ENCODE peak calls at places on chromosomes 12 and 14, in four cellular contexts. One of them, this sample, is unnamed.
A peak's percentile ranks its signal among the peaks of the same experiment; 100 is the strongest.

GRCh38 chr12:48482198-48482597 is at the start of gene C12orf54:
- DNase-seq in fibroblast of lung: no peak
- DNase-seq in esophagus squamous epithelium: no peak
- DNase-seq in brain microvascular endothelial cell: no peak
- DNase-seq in this sample: no peak

GRCh38 chr14:62118461-62118860 is 356.2 kb downstream of the SNAPC1 start:
- DNase-seq in esophagus squamous epithelium: no peak
- DNase-seq in brain microvascular endothelial cell: no peak
- DNase-seq in fibroblast of lung: no peak
- DNase-seq in this sample: no peak

GRCh38 chr14:103697601-103698379 is 17.5 kb downstream of the XRCC3 start:
- DNase-seq in fibroblast of lung: no peak
- DNase-seq in brain microvascular endothelial cell: no peak
- DNase-seq in esophagus squamous epithelium: no peak
- DNase-seq in this sample: no peak

GRCh38 chr12:105420046-105420445 is 89.6 kb downstream of the C12orf75 start:
- DNase-seq in brain microvascular endothelial cell: no peak
- DNase-seq in esophagus squamous epithelium: no peak
- DNase-seq in fibroblast of lung: no peak
- DNase-seq in this sample: no peak

GRCh38 chr14:91872517-91873470 is 5.5 kb upstream of the TC2N start:
- DNase-seq in brain microvascular endothelial cell: no peak
- DNase-seq in fibroblast of lung: peak; percentile 45
- DNase-seq in esophagus squamous epithelium: no peak
- DNase-seq in this sample: peak; percentile 78

GRCh38 chr14:101862177-101862576 is 100.7 kb downstream of the PPP2R5C start:
- DNase-seq in brain microvascular endothelial cell: no peak
- DNase-seq in esophagus squamous epithelium: no peak
- DNase-seq in fibroblast of lung: peak; percentile 88
- DNase-seq in this sample: peak; percentile 24

GRCh38 chr14:103056322-103057027 is 874 bp downstream of the CDC42BPB start:
- DNase-seq in esophagus squamous epithelium: no peak
- DNase-seq in fibroblast of lung: peak; percentile 64
- DNase-seq in brain microvascular endothelial cell: peak; percentile 61
- DNase-seq in this sample: peak; percentile 66

GRCh38 chr12:38053113-38053512 is 263.5 kb upstream of the ALG10B start:
- DNase-seq in esophagus squamous epithelium: no peak
- DNase-seq in brain microvascular endothelial cell: no peak
- DNase-seq in fibroblast of lung: no peak
- DNase-seq in this sample: no peak

GRCh38 chr12:25040593-25040992 is 91.7 kb upstream of the BCAT1 start:
- DNase-seq in brain microvascular endothelial cell: no peak
- DNase-seq in esophagus squamous epithelium: no peak
- DNase-seq in fibroblast of lung: no peak
- DNase-seq in this sample: no peak

GRCh38 chr12:118375348-118375747 is 1.0 kb upstream of the SUDS3 start:
- DNase-seq in esophagus squamous epithelium: no peak
- DNase-seq in brain microvascular endothelial cell: no peak
- DNase-seq in fibroblast of lung: no peak
- DNase-seq in this sample: peak; percentile 39

GRCh38 chr12:118373628-118374027 is 921 bp upstream of the TAOK3 start:
- DNase-seq in fibroblast of lung: no peak
- DNase-seq in esophagus squamous epithelium: no peak
- DNase-seq in brain microvascular endothelial cell: no peak
- DNase-seq in this sample: no peak

GRCh38 chr12:118376089-118377004 is at the start of gene SUDS3:
- DNase-seq in brain microvascular endothelial cell: peak; percentile 75
- DNase-seq in esophagus squamous epithelium: peak; percentile 59
- DNase-seq in fibroblast of lung: peak; percentile 54
- DNase-seq in this sample: peak; percentile 64

GRCh38 chr12:118374126-118374725 is 1.5 kb upstream of the TAOK3 start:
- DNase-seq in esophagus squamous epithelium: no peak
- DNase-seq in brain microvascular endothelial cell: no peak
- DNase-seq in fibroblast of lung: no peak
- DNase-seq in this sample: no peak

DNA sequence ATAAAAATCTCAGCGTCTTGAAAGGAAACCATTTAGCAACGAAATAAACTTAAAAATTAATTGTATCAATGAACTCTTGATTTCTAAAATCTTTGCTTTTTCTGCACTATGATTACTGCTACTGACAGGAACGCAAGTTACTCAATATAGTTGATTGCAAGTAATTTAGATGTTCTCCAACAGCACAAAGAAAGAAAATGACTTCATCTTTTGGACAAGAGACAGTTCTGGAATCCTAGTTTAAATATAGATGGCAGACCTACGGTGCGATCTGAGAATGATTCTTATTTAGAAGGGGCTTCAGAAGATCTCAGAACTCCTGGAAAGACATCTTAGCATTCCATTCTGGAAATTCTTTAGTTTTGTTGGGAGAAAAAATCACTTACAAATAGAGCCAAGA is 1.4 kb upstream of the SUDS3 start:
- DNase-seq in brain microvascular endothelial cell: no peak
- DNase-seq in esophagus squamous epithelium: no peak
- DNase-seq in fibroblast of lung: peak; percentile 20
- DNase-seq in this sample: peak; percentile 68
- H3K4me3 ChIP-seq in brain microvascular endothelial cell: no peak overlapping the region
- H3K4me3 ChIP-seq in esophagus squamous epithelium: no peak overlapping the region
- H3K4me3 ChIP-seq in fibroblast of lung: no peak overlapping the region
- H3K4me3 ChIP-seq in this sample: peak overlapping the region; percentile 90

GRCh38 chr14:71056168-71056567 is 148.9 kb downstream of the PCNX1 start:
- DNase-seq in fibroblast of lung: no peak
- DNase-seq in esophagus squamous epithelium: no peak
- DNase-seq in brain microvascular endothelial cell: no peak
- DNase-seq in this sample: no peak
- TF ChIP-seq CTCF in fibroblast of lung: no peak
- TF ChIP-seq CTCF in esophagus squamous epithelium: no peak
- TF ChIP-seq CTCF in brain microvascular endothelial cell: no peak
- TF ChIP-seq CTCF in this sample: no peak

DNA sequence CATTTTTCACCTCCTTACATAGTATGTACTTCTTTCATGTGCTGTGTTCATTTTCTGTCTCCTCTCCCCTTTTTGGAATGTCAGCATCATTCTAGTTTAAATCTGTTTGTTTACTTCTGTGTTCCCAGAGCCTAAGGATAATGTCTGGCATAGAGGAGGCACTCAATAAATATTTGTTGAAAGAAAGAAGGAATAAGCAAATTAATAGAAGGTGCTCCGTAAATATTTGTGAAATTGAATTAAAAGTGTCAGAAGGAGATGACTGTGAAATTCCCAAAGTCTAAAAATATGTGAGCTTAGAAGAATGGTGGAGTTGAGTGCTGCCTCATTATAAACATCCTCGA is 3.3 kb upstream of the CDKN1B start:
- DNase-seq in esophagus squamous epithelium: no peak
- DNase-seq in brain microvascular endothelial cell: no peak
- DNase-seq in fibroblast of lung: no peak
- DNase-seq in this sample: no peak
- H3K4me3 ChIP-seq in esophagus squamous epithelium: peak overlapping the region; percentile 21
- H3K4me3 ChIP-seq in brain microvascular endothelial cell: peak overlapping the region; percentile 44
- H3K4me3 ChIP-seq in fibroblast of lung: no peak overlapping the region
- H3K4me3 ChIP-seq in this sample: peak overlapping the region; percentile 22

GRCh38 chr12:14656846-14657245 is 39.6 kb downstream of the GUCY2C start:
- DNase-seq in fibroblast of lung: no peak
- DNase-seq in esophagus squamous epithelium: no peak
- DNase-seq in brain microvascular endothelial cell: no peak
- DNase-seq in this sample: no peak
- TF ChIP-seq CTCF in fibroblast of lung: no peak
- TF ChIP-seq CTCF in esophagus squamous epithelium: no peak
- TF ChIP-seq CTCF in brain microvascular endothelial cell: no peak
- TF ChIP-seq CTCF in this sample: no peak

GRCh38 chr12:15910864-15911696 is at the start of gene DERA:
- DNase-seq in fibroblast of lung: peak; percentile 74
- DNase-seq in esophagus squamous epithelium: no peak
- DNase-seq in brain microvascular endothelial cell: peak; percentile 43
- DNase-seq in this sample: peak; percentile 93

DNA sequence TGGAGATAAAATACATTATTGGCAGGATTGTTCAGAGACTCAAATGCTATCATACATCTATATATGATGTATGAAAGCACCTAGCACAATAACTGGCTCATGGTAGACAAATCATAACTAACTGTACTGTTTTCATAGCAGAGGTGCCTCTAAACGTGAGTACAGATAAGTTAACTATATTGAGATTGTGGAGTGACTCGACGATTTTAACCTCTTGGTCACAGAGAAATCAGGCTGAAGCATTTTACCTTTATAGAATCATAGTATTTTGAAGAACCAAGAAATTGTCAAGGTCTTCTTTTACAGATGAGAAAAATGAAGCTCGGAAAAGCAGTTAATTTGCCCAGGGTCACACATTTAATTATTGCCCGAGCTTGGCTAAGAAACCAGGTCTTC is 666 bp upstream of the DERA start:
- DNase-seq in brain microvascular endothelial cell: no peak
- DNase-seq in fibroblast of lung: no peak
- DNase-seq in esophagus squamous epithelium: no peak
- DNase-seq in this sample: no peak
- H3K4me3 ChIP-seq in brain microvascular endothelial cell: no peak overlapping the region
- H3K4me3 ChIP-seq in fibroblast of lung: no peak overlapping the region
- H3K4me3 ChIP-seq in esophagus squamous epithelium: no peak overlapping the region
- H3K4me3 ChIP-seq in this sample: no peak overlapping the region

DNA sequence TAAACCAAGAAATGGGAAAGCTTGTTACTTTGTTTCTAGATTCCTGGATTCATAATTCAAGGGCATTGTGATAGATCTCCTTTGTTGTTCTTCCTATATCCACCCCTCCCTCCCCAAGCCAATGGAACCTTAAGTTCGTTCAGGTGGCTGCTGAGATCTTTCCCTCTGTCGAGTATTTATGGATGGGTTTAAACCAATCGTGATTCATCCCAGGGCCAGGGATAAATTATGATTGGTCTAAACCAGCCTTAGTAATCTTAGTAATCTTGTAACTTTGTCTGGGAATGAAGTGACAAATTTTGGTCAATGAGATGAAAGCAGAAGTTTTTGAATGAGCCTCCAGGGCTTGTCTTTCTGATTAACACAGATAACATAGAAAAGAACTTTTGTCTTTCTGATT is 56.1 kb upstream of the PCED1B start:
- DNase-seq in brain microvascular endothelial cell: no peak
- DNase-seq in fibroblast of lung: no peak
- DNase-seq in esophagus squamous epithelium: no peak
- DNase-seq in this sample: no peak
- TF ChIP-seq CTCF in brain microvascular endothelial cell: no peak
- TF ChIP-seq CTCF in fibroblast of lung: no peak
- TF ChIP-seq CTCF in esophagus squamous epithelium: no peak
- TF ChIP-seq CTCF in this sample: no peak

GRCh38 chr12:66191547-66192126 is 2.6 kb downstream of the IRAK3 start:
- DNase-seq in fibroblast of lung: no peak
- DNase-seq in esophagus squamous epithelium: no peak
- DNase-seq in brain microvascular endothelial cell: no peak
- DNase-seq in this sample: no peak

GRCh38 chr12:66188584-66189475 is at the start of gene IRAK3:
- DNase-seq in brain microvascular endothelial cell: no peak
- DNase-seq in fibroblast of lung: peak; percentile 37
- DNase-seq in esophagus squamous epithelium: peak; percentile 13
- DNase-seq in this sample: peak; percentile 59

GRCh38 chr12:66187822-66188221 is 1.2 kb upstream of the IRAK3 start:
- DNase-seq in fibroblast of lung: no peak
- DNase-seq in esophagus squamous epithelium: no peak
- DNase-seq in brain microvascular endothelial cell: no peak
- DNase-seq in this sample: no peak

GRCh38 chr12:66189476-66189823 is 436 bp downstream of the IRAK3 start:
- DNase-seq in brain microvascular endothelial cell: no peak
- DNase-seq in fibroblast of lung: no peak
- DNase-seq in esophagus squamous epithelium: no peak
- DNase-seq in this sample: peak; percentile 9

DNA sequence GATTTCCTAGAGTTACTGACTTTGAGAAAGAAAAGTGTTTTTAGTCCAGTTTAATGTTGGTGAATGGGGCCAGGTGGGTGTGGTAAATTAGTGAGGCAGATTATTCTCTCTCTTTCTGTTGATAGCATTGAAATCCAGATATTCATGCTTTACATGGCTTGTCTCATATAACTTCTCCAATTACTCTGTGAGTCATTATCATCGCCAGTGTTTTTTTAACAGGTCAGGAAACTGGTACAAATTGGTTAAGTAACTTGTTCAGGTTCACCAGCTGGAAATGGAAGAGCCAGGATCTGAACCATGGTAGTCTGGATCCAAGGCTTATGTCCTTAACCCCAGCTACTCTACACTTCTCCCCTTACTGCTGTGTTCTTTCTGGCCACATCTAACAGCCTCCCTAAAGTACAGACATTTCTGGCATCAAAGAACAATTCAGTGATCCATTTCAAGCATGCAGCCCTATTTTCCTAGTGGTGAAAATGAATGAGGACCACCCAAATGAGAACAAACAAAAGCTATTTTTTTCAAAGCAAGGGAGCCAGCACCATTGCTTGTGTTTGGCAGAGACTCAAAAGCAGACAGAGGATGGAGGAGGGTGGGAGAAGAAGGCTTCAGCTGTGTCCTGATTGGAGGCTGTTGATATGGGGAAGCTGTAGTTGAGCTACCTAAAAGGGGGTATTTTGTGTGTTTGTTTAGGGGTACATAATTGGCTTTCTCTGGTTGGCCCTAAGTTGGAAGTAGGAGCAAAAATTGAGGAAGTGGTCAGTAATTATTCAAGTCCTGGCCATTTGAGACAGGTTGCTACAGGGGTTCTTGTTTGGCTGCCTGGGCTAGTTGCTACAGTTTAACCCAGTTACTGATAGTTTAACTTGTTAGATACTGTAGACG is 1.7 kb downstream of the IRAK3 start:
- DNase-seq in fibroblast of lung: peak; percentile 4
- DNase-seq in esophagus squamous epithelium: no peak
- DNase-seq in brain microvascular endothelial cell: no peak
- DNase-seq in this sample: peak; percentile 61
- H3K4me3 ChIP-seq in fibroblast of lung: no peak overlapping the region
- H3K4me3 ChIP-seq in esophagus squamous epithelium: no peak overlapping the region
- H3K4me3 ChIP-seq in brain microvascular endothelial cell: no peak overlapping the region
- H3K4me3 ChIP-seq in this sample: peak overlapping the region; percentile 59

GRCh38 chr12:74747305-74747704 is 209.7 kb downstream of the ATXN7L3B start:
- DNase-seq in brain microvascular endothelial cell: no peak
- DNase-seq in esophagus squamous epithelium: no peak
- DNase-seq in fibroblast of lung: peak; percentile 35
- DNase-seq in this sample: peak; percentile 13
- TF ChIP-seq CTCF in brain microvascular endothelial cell: peak; percentile 33
- TF ChIP-seq CTCF in esophagus squamous epithelium: no peak
- TF ChIP-seq CTCF in fibroblast of lung: no peak
- TF ChIP-seq CTCF in this sample: no peak

GRCh38 chr12:15114501-15114900 is 106.7 kb downstream of the RERG start:
- DNase-seq in fibroblast of lung: no peak
- DNase-seq in esophagus squamous epithelium: no peak
- DNase-seq in brain microvascular endothelial cell: no peak
- DNase-seq in this sample: no peak
- H3K4me3 ChIP-seq in fibroblast of lung: no peak overlapping the region
- H3K4me3 ChIP-seq in esophagus squamous epithelium: no peak overlapping the region
- H3K4me3 ChIP-seq in brain microvascular endothelial cell: no peak overlapping the region
- H3K4me3 ChIP-seq in this sample: no peak overlapping the region

GRCh38 chr14:99480856-99481744 is at the start of the genes CCNK and SETD3:
- DNase-seq in brain microvascular endothelial cell: peak; percentile 100
- DNase-seq in esophagus squamous epithelium: peak; percentile 99
- DNase-seq in fibroblast of lung: peak; percentile 99
- DNase-seq in this sample: peak; percentile 100
- TF ChIP-seq CTCF in brain microvascular endothelial cell: no peak
- TF ChIP-seq CTCF in esophagus squamous epithelium: no peak
- TF ChIP-seq CTCF in fibroblast of lung: no peak
- TF ChIP-seq CTCF in this sample: no peak

This sample was measured in foreskin fibroblast.